ENCODE peak calls at places on chromosome 4, in eight cellular contexts. E is dorsolateral prefrontal cortex, U is memory B cell, O is AG08395, H is H9, Y is AG10803, L is progenitor cell of endocrine pancreas, K is brain microvascular endothelial cell. Q is an unnamed sample.

GRCh38 chr4:6270691-6271121 is 1.1 kb downstream of the WFS1 start:
- DNase-seq in E (no peak), U (no peak), O (peak), H (no peak), Y (peak), L (no peak), K (no peak), Q (no peak)

GRCh38 chr4:41069838-41070237 is 144.5 kb downstream of the APBB2 start:
- DNase-seq in E (no peak), U (no peak), O (no peak), H (peak), Y (no peak), L (no peak), K (no peak), Q (peak)

GRCh38 chr4:101346562-101347266 is 612 bp downstream of the PPP3CA start:
- DNase-seq in E (peak), U (no peak), O (peak), H (peak), Y (peak), L (peak), K (peak), Q (peak)

GRCh38 chr4:988726-989721 is 2.2 kb downstream of the IDUA start:
- DNase-seq in E (no peak), U (no peak), O (no peak), H (no peak), Y (no peak), L (no peak), K (no peak), Q (no peak)

GRCh38 chr4:1723131-1723801 is 1.9 kb downstream of the TACC3 start:
- DNase-seq in E (no peak), U (peak), O (no peak), H (no peak), Y (no peak), L (no peak), K (no peak), Q (no peak)

GRCh38 chr4:183485411-183486160 is 19.3 kb upstream of the ING2 start:
- DNase-seq in E (no peak), U (no peak), O (no peak), H (no peak), Y (no peak), L (no peak), K (peak), Q (no peak)

GRCh38 chr4:86400216-86400615 is 40.4 kb upstream of the MAPK10 start:
- DNase-seq in E (no peak), U (no peak), O (no peak), H (no peak), Y (no peak), L (no peak), K (no peak), Q (no peak)

GRCh38 chr4:168199262-168199957 is 107.1 kb downstream of the ANXA10 start:
- DNase-seq in E (no peak), U (no peak), O (no peak), H (no peak), Y (no peak), L (no peak), K (no peak), Q (no peak)

GRCh38 chr4:7161721-7162214 is 30.6 kb upstream of the SORCS2 start:
- DNase-seq in E (peak), U (no peak), O (no peak), H (peak), Y (peak), L (no peak), K (no peak), Q (no peak)

GRCh38 chr4:123107444-123108252 is 185.3 kb upstream of the NUDT6 start:
- DNase-seq in E (no peak), U (no peak), O (no peak), H (no peak), Y (no peak), L (no peak), K (no peak), Q (no peak)

GRCh38 chr4:89303177-89303576 is 4.4 kb downstream of the GPRIN3 start:
- DNase-seq in E (no peak), U (no peak), O (no peak), H (no peak), Y (no peak), L (no peak), K (no peak), Q (no peak)

GRCh38 chr4:7933631-7934510 is 5.8 kb downstream of the AFAP1 start:
- DNase-seq in E (no peak), U (no peak), O (no peak), H (no peak), Y (peak), L (no peak), K (no peak), Q (no peak)

GRCh38 chr4:170374770-170375169 is 285.0 kb upstream of the AADAT start:
- DNase-seq in E (no peak), U (no peak), O (no peak), H (peak), Y (no peak), L (no peak), K (peak), Q (no peak)

GRCh38 chr4:164229255-164229654 is 524.7 kb upstream of the SMIM31 start:
- DNase-seq in E (no peak), U (no peak), O (no peak), H (no peak), Y (no peak), L (no peak), K (no peak), Q (no peak)

GRCh38 chr4:124711469-124712416 is 789 bp downstream of the ANKRD50 start:
- DNase-seq in E (no peak), U (no peak), O (peak), H (peak), Y (peak), L (no peak), K (peak), Q (peak)

GRCh38 chr4:13492752-13493151 is 8.6 kb upstream of the RAB28 start:
- DNase-seq in E (no peak), U (no peak), O (no peak), H (no peak), Y (no peak), L (no peak), K (no peak), Q (no peak)

GRCh38 chr4:153255233-153255632 is 51.0 kb downstream of the TRIM2 start:
- DNase-seq in E (no peak), U (no peak), O (no peak), H (no peak), Y (no peak), L (no peak), K (no peak), Q (no peak)

GRCh38 chr4:180542445-180543100 is 1700.6 kb upstream of the TENM3 start:
- DNase-seq in E (no peak), U (no peak), O (no peak), H (no peak), Y (no peak), L (no peak), K (peak), Q (peak)

GRCh38 chr4:184268574-184269160 is 51.0 kb upstream of the ENPP6 start:
- DNase-seq in E (no peak), U (no peak), O (no peak), H (peak), Y (no peak), L (no peak), K (no peak), Q (no peak)

GRCh38 chr4:646460-646859 is 21.1 kb downstream of the PDE6B start:
- DNase-seq in E (no peak), U (no peak), O (no peak), H (no peak), Y (no peak), L (no peak), K (no peak), Q (no peak)

GRCh38 chr4:152935661-152936445 is at the start of gene FHDC1:
- DNase-seq in E (no peak), U (peak), O (no peak), H (peak), Y (no peak), L (peak), K (no peak), Q (peak)

GRCh38 chr4:23680616-23681518 is 209.0 kb downstream of the PPARGC1A start:
- DNase-seq in E (no peak), U (no peak), O (peak), H (no peak), Y (peak), L (no peak), K (no peak), Q (no peak)

GRCh38 chr4:69833251-69833650 is 26.7 kb downstream of the SULT1E1 start:
- DNase-seq in E (no peak), U (no peak), O (no peak), H (no peak), Y (no peak), L (no peak), K (no peak), Q (no peak)

GRCh38 chr4:95178938-95179337 is 369.8 kb downstream of the UNC5C start:
- DNase-seq in E (no peak), U (no peak), O (no peak), H (no peak), Y (no peak), L (no peak), K (no peak), Q (no peak)

GRCh38 chr4:186104114-186104894 is at the start of gene FAM149A:
- DNase-seq in E (no peak), U (peak), O (no peak), H (peak), Y (no peak), L (peak), K (no peak), Q (no peak)

GRCh38 chr4:52889778-52890400 is 27.8 kb downstream of the RASL11B start:
- DNase-seq in E (no peak), U (no peak), O (no peak), H (no peak), Y (no peak), L (no peak), K (no peak), Q (no peak)

GRCh38 chr4:15982833-15983528 is 20.0 kb upstream of the FGFBP2 start:
- DNase-seq in E (no peak), U (no peak), O (no peak), H (no peak), Y (no peak), L (no peak), K (peak), Q (no peak)

GRCh38 chr4:30386266-30386895 is 333.8 kb upstream of the PCDH7 start:
- DNase-seq in E (no peak), U (no peak), O (no peak), H (no peak), Y (no peak), L (no peak), K (peak), Q (no peak)

GRCh38 chr4:20299515-20299914 is 47.8 kb downstream of the SLIT2 start:
- DNase-seq in E (no peak), U (no peak), O (no peak), H (no peak), Y (peak), L (no peak), K (peak), Q (peak)

GRCh38 chr4:73660808-73661207 is 40.6 kb upstream of the RASSF6 start:
- DNase-seq in E (no peak), U (no peak), O (no peak), H (no peak), Y (no peak), L (no peak), K (no peak), Q (no peak)